ENCODE peak calls at places on chromosomes 13 and 19, in six cellular contexts. S is H9, Q is H1, G is neuronal stem cell, U is IMR-90, P is mesenchymal stem cell. E is an unnamed sample. For H3K4me1, the result is how much of the 10 kb centered on the place peaks cover.

GRCh38 chr19:48833977-48834376 is 2.3 kb downstream of the HSD17B14 start:
- DNase-seq in G (no peak), S (peak), U (no peak), Q (no peak), P (no peak), E (no peak)

GRCh38 chr19:13980340-13980739 is 25.8 kb downstream of the RFX1 start:
- DNase-seq in G (no peak), P (no peak), U (no peak), S (no peak), Q (no peak), E (no peak)

GRCh38 chr13:102651892-102652291 is 43.0 kb downstream of the METTL21C start:
- DNase-seq in S (no peak), Q (no peak), U (peak), P (peak), G (no peak), E (no peak)

GRCh38 chr13:98897706-98898105 is 80.2 kb downstream of the DOCK9 start:
- DNase-seq in S (no peak), P (no peak), U (no peak), G (no peak), Q (no peak), E (peak)

GRCh38 chr13:73819711-73820110 is 314.5 kb downstream of the KLF12 start:
- DNase-seq in P (no peak), U (no peak), G (no peak), S (no peak), Q (no peak), E (peak)

GRCh38 chr13:27035892-27036235 is 135.7 kb downstream of the USP12 start:
- DNase-seq in P (peak), S (peak), G (no peak), Q (no peak), U (peak), E (peak)

GRCh38 chr19:2394054-2394668 is 33.2 kb downstream of the TIMM13 start:
- DNase-seq in G (no peak), Q (no peak), U (no peak), S (no peak), P (no peak), E (no peak)

GRCh38 chr19:33208904-33209843 is 15.0 kb downstream of the LRP3 start:
- DNase-seq in U (no peak), G (no peak), P (no peak), S (no peak), Q (no peak), E (no peak)

GRCh38 chr19:55813906-55814305 is 17.9 kb downstream of the NLRP11 start:
- DNase-seq in S (no peak), Q (no peak), G (no peak), P (no peak), U (no peak), E (no peak)

GRCh38 chr19:55812449-55812848 is 19.4 kb downstream of the NLRP11 start:
- DNase-seq in Q (no peak), S (no peak), G (no peak), U (no peak), P (no peak), E (no peak)

GRCh38 chr19:55809381-55810058 is 22.3 kb downstream of the NLRP11 start:
- DNase-seq in U (peak), S (peak), P (no peak), Q (peak), G (no peak), E (peak)

GRCh38 chr19:55811340-55811739 is 20.5 kb downstream of the NLRP11 start:
- DNase-seq in P (no peak), G (no peak), Q (no peak), U (no peak), S (no peak), E (no peak)
- H3K23ac ChIP-seq in P (no peak), G (no peak), Q (no peak), U (no peak), S (no peak), E (no peak)

GRCh38 chr13:21594715-21595545 is 9.0 kb downstream of the MICU2 start:
- DNase-seq in G (no peak), S (no peak), U (no peak), Q (no peak), P (no peak), E (no peak)

GRCh38 chr13:21595546-21595822 is 8.5 kb downstream of the MICU2 start:
- DNase-seq in Q (no peak), S (no peak), U (no peak), P (no peak), G (no peak), E (no peak)

GRCh38 chr13:21596722-21597121 is 7.2 kb downstream of the MICU2 start:
- DNase-seq in U (no peak), S (no peak), Q (no peak), G (no peak), P (no peak), E (no peak)
- H2AFZ ChIP-seq in U (no peak), S (no peak), Q (no peak), G (no peak), P (no peak), E (no peak)

GRCh38 chr13:46170268-46170667 is 11.7 kb downstream of the LCP1 start:
- DNase-seq in Q (no peak), G (no peak), P (no peak), S (peak), U (no peak), E (no peak)
- H3K4me1 ChIP-seq in Q (under half), G (under half), P (under half), S (under half), U (under half), E (under half)

GRCh38 chr19:17240855-17241399 is 4.8 kb downstream of the NR2F6 start:
- DNase-seq in G (no peak), S (no peak), P (no peak), U (no peak), Q (no peak), E (no peak)
- H3K23ac ChIP-seq in G (no peak), S (no peak), P (peak), U (no peak), Q (no peak), E (no peak)

DNA sequence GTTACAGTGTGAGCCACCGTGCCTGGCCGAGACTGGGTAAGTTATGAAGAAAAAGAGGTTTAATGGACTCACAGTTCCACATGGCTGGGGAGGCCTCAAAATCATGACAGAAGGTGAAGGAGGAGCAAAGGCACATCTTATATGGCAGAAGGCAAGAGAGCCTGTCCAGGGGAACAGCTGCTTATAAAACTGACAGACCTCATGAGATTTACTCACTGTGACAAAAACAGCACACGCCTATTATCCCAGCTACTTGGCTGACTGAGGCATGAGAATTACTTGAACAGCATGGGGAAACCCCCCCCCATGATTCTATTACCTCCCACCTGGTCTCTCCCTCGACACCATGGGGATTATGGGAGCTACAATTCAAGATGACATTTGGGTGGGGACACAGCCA is 23.4 kb upstream of the ZNF561 start:
- DNase-seq in Q (no peak), P (no peak), S (no peak), U (no peak), G (no peak), E (no peak)
- H2AFZ ChIP-seq in Q (no peak), P (no peak), S (no peak), U (no peak), G (no peak), E (no peak)

GRCh38 chr19:42472402-42473147 is 29.8 kb upstream of the CXCL17 start:
- DNase-seq in U (no peak), P (no peak), S (no peak), G (no peak), Q (no peak), E (no peak)
- H3K4me1 ChIP-seq in U (under half), P (under half), S (under half), G (under half), Q (under half), E (under half)

DNA sequence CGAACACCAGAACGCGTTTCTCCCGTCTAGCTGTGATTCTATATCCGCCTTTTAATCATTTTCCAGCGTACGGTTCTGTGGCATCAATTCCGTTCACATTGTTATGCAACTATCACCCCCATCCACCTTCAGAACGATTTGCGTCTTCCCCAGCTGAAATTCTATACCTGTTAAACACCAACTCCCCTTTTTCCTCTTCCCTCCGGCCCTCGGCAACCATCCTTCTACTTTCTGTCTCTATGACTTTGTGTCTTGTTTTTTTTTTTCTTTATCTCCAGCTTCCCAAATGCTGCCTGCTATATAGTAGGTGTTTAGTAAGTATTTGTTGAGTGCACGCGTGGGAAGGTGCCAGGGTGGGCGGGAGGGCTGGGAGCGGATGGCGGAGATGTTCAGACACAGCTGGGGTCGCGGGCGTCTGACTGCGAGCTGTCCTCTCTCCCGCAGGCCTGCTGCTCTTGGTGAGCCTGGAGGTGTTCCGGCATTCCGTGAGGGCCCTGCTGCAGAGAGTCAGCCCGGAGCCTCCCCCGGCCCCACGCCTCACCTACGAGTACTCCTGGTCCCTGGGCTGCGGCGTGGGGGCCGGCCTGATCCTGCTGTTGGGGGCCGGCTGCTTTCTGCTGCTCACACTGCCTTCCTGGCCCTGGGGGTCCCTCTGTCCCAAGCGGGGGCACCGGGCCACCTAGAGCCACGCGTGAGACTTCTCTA is 20.2 kb downstream of the CACNG6 start:
- DNase-seq in Q (peak), P (no peak), G (no peak), S (peak), U (no peak), E (no peak)
- H3K23ac ChIP-seq in Q (no peak), P (no peak), G (peak), S (no peak), U (no peak), E (peak)

GRCh38 chr19:45403272-45403671 is 1.6 kb downstream of the PPP1R13L start:
- DNase-seq in G (no peak), U (no peak), P (no peak), Q (no peak), S (no peak), E (peak)
- H2AFZ ChIP-seq in G (no peak), U (no peak), P (no peak), Q (no peak), S (no peak), E (no peak)

GRCh38 chr13:39451301-39451700 is 151.7 kb downstream of the LHFPL6 start:
- DNase-seq in Q (no peak), U (peak), S (no peak), G (no peak), P (peak), E (no peak)
- H3K4me1 ChIP-seq in Q (under half), U (under half), S (under half), G (under half), P (under half), E (under half)